ENCODE peak calls at places on chromosomes 12 and 14, in four cellular contexts. One of them, this sample, is unnamed.

GRCh38 chr12:113292091-113292490 is 42.8 kb downstream of the SLC8B1 start:
- DNase-seq in ovary: no peak
- DNase-seq in A673: no peak
- DNase-seq in NCI-H1694: no peak
- DNase-seq in this sample: peak

GRCh38 chr12:45660330-45660729 is 69.2 kb upstream of the ARID2 start:
- DNase-seq in ovary: no peak
- DNase-seq in A673: peak
- DNase-seq in NCI-H1694: no peak
- DNase-seq in this sample: peak

GRCh38 chr14:103472939-103473338 is 49.7 kb downstream of the CKB start:
- DNase-seq in ovary: no peak
- DNase-seq in A673: no peak
- DNase-seq in NCI-H1694: no peak
- DNase-seq in this sample: peak

GRCh38 chr14:64248689-64249088 is 45.5 kb downstream of the ESR2 start:
- DNase-seq in ovary: no peak
- DNase-seq in A673: no peak
- DNase-seq in NCI-H1694: no peak
- DNase-seq in this sample: no peak

GRCh38 chr12:131682511-131682895 is 28.4 kb upstream of the SFSWAP start:
- DNase-seq in ovary: no peak
- DNase-seq in A673: no peak
- DNase-seq in NCI-H1694: no peak
- DNase-seq in this sample: no peak

GRCh38 chr12:54975272-54975671 is 9.3 kb downstream of the TESPA1 start:
- DNase-seq in ovary: no peak
- DNase-seq in A673: no peak
- DNase-seq in NCI-H1694: no peak
- DNase-seq in this sample: no peak

GRCh38 chr12:121578230-121579189 is 2.3 kb downstream of the KDM2B start:
- DNase-seq in ovary: peak
- DNase-seq in A673: no peak
- DNase-seq in NCI-H1694: no peak
- DNase-seq in this sample: peak

GRCh38 chr12:111150476-111150875 is 218.4 kb downstream of the PHETA1 start:
- DNase-seq in ovary: no peak
- DNase-seq in A673: no peak
- DNase-seq in NCI-H1694: no peak
- DNase-seq in this sample: no peak

GRCh38 chr12:124625867-124626675 is 58.7 kb upstream of the NCOR2 start:
- DNase-seq in ovary: peak
- DNase-seq in A673: no peak
- DNase-seq in NCI-H1694: no peak
- DNase-seq in this sample: peak

GRCh38 chr12:125187780-125188741 is 122.8 kb downstream of the AACS start:
- DNase-seq in ovary: no peak
- DNase-seq in A673: peak
- DNase-seq in NCI-H1694: no peak
- DNase-seq in this sample: peak

GRCh38 chr12:57094194-57095160 is 5.6 kb downstream of the NAB2 start:
- DNase-seq in ovary: no peak
- DNase-seq in A673: no peak
- DNase-seq in NCI-H1694: no peak
- DNase-seq in this sample: no peak

GRCh38 chr14:54606631-54607133 is 39.8 kb downstream of the SAMD4A start:
- DNase-seq in ovary: no peak
- DNase-seq in A673: no peak
- DNase-seq in NCI-H1694: no peak
- DNase-seq in this sample: peak

GRCh38 chr12:83700858-83701257 is 1014.2 kb downstream of the TMTC2 start:
- DNase-seq in ovary: no peak
- DNase-seq in A673: no peak
- DNase-seq in NCI-H1694: no peak
- DNase-seq in this sample: peak

GRCh38 chr14:69005432-69006148 is 26.5 kb upstream of the ACTN1 start:
- DNase-seq in ovary: peak
- DNase-seq in A673: peak
- DNase-seq in NCI-H1694: no peak
- DNase-seq in this sample: peak

GRCh38 chr14:74946659-74947281 is 8.6 kb downstream of the PGF start:
- DNase-seq in ovary: no peak
- DNase-seq in A673: no peak
- DNase-seq in NCI-H1694: no peak
- DNase-seq in this sample: no peak

GRCh38 chr14:96538663-96539317 is 36.6 kb downstream of the PAPOLA start:
- DNase-seq in ovary: no peak
- DNase-seq in A673: no peak
- DNase-seq in NCI-H1694: no peak
- DNase-seq in this sample: no peak

GRCh38 chr12:39368096-39368495 is 74.8 kb downstream of the KIF21A start:
- DNase-seq in ovary: no peak
- DNase-seq in A673: no peak
- DNase-seq in NCI-H1694: no peak
- DNase-seq in this sample: no peak